ENCODE peak calls at places on chromosomes 2 and 18, in eight cellular contexts. One of them, this sample, is unnamed. For H3K4me1, the result is how much of the 10 kb centered on the place peaks cover.

GRCh38 chr2:104745856-104746255 is 108.1 kb upstream of the POU3F3 start:
- DNase-seq in right cardiac atrium: no peak
- DNase-seq in kidney: no peak
- DNase-seq in hepatocyte: no peak
- DNase-seq in heart right ventricle: no peak
- DNase-seq in uterus: no peak
- DNase-seq in naive thymus-derived CD4-positive, alpha-beta T cell: no peak
- DNase-seq in fibroblast of lung: no peak
- DNase-seq in this sample: no peak

GRCh38 chr2:105005601-105006000 is 32.3 kb upstream of the MRPS9 start:
- DNase-seq in right cardiac atrium: no peak
- DNase-seq in kidney: no peak
- DNase-seq in hepatocyte: peak
- DNase-seq in heart right ventricle: no peak
- DNase-seq in uterus: no peak
- DNase-seq in naive thymus-derived CD4-positive, alpha-beta T cell: no peak
- DNase-seq in fibroblast of lung: peak
- DNase-seq in this sample: no peak

GRCh38 chr2:233477548-233478433 is 88.8 kb downstream of the USP40 start:
- DNase-seq in right cardiac atrium: no peak
- DNase-seq in kidney: no peak
- DNase-seq in hepatocyte: no peak
- DNase-seq in heart right ventricle: no peak
- DNase-seq in uterus: no peak
- DNase-seq in naive thymus-derived CD4-positive, alpha-beta T cell: no peak
- DNase-seq in fibroblast of lung: no peak
- DNase-seq in this sample: no peak

GRCh38 chr2:146987996-146988395 is 856.8 kb upstream of the ACVR2A start:
- DNase-seq in right cardiac atrium: no peak
- DNase-seq in kidney: no peak
- DNase-seq in hepatocyte: no peak
- DNase-seq in heart right ventricle: no peak
- DNase-seq in uterus: no peak
- DNase-seq in naive thymus-derived CD4-positive, alpha-beta T cell: no peak
- DNase-seq in fibroblast of lung: no peak
- DNase-seq in this sample: no peak

GRCh38 chr2:36466135-36466534 is 110.6 kb downstream of the CRIM1 start:
- DNase-seq in right cardiac atrium: no peak
- DNase-seq in kidney: no peak
- DNase-seq in hepatocyte: no peak
- DNase-seq in heart right ventricle: no peak
- DNase-seq in uterus: no peak
- DNase-seq in naive thymus-derived CD4-positive, alpha-beta T cell: no peak
- DNase-seq in fibroblast of lung: no peak
- DNase-seq in this sample: no peak

GRCh38 chr2:127084611-127085031 is 22.3 kb downstream of the BIN1 start:
- DNase-seq in right cardiac atrium: no peak
- DNase-seq in kidney: no peak
- DNase-seq in hepatocyte: peak
- DNase-seq in heart right ventricle: no peak
- DNase-seq in uterus: no peak
- DNase-seq in naive thymus-derived CD4-positive, alpha-beta T cell: no peak
- DNase-seq in fibroblast of lung: no peak
- DNase-seq in this sample: no peak

GRCh38 chr2:150477347-150477746 is 10.1 kb downstream of the RND3 start:
- DNase-seq in right cardiac atrium: no peak
- DNase-seq in kidney: peak
- DNase-seq in hepatocyte: peak
- DNase-seq in heart right ventricle: no peak
- DNase-seq in uterus: no peak
- DNase-seq in naive thymus-derived CD4-positive, alpha-beta T cell: no peak
- DNase-seq in fibroblast of lung: peak
- DNase-seq in this sample: peak

GRCh38 chr2:44578401-44579135 is 216.8 kb downstream of the CAMKMT start:
- DNase-seq in right cardiac atrium: no peak
- DNase-seq in kidney: no peak
- DNase-seq in hepatocyte: no peak
- DNase-seq in heart right ventricle: no peak
- DNase-seq in uterus: no peak
- DNase-seq in naive thymus-derived CD4-positive, alpha-beta T cell: no peak
- DNase-seq in fibroblast of lung: peak
- DNase-seq in this sample: no peak

GRCh38 chr2:177669625-177670330 is 277.2 kb downstream of the AGPS start:
- DNase-seq in right cardiac atrium: no peak
- DNase-seq in kidney: no peak
- DNase-seq in hepatocyte: no peak
- DNase-seq in heart right ventricle: no peak
- DNase-seq in uterus: no peak
- DNase-seq in naive thymus-derived CD4-positive, alpha-beta T cell: no peak
- DNase-seq in fibroblast of lung: no peak
- DNase-seq in this sample: no peak

DNA sequence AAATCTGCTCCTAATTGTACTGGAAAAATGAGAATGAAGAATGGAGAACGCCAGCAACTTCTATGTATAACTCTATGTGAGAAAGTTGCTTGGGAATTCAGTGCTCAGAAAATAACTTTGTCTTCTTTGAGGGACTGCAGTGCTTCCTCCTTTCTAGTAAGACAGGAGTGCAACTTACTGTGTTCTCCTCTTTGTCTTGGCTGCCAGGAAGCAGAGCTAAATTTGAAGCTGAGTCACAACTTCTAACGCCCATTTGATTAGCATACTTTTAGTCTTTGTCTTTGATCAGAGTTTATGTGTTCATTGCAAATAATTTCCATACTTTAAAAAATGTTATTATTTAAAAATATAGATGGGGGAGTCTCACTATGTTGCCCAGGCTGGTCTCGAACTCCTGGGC is 6.6 kb downstream of the ARHGAP25 start:
- DNase-seq in right cardiac atrium: no peak
- DNase-seq in kidney: no peak
- DNase-seq in hepatocyte: no peak
- DNase-seq in heart right ventricle: no peak
- DNase-seq in uterus: no peak
- DNase-seq in naive thymus-derived CD4-positive, alpha-beta T cell: no peak
- DNase-seq in fibroblast of lung: no peak
- DNase-seq in this sample: no peak
- H3K4me3 ChIP-seq in right cardiac atrium: no peak
- H3K4me3 ChIP-seq in kidney: no peak
- H3K4me3 ChIP-seq in hepatocyte: no peak
- H3K4me3 ChIP-seq in heart right ventricle: no peak
- H3K4me3 ChIP-seq in uterus: no peak
- H3K4me3 ChIP-seq in naive thymus-derived CD4-positive, alpha-beta T cell: peak
- H3K4me3 ChIP-seq in fibroblast of lung: no peak
- H3K4me3 ChIP-seq in this sample: no peak

GRCh38 chr2:118051956-118052355 is 36.3 kb upstream of the INSIG2 start:
- DNase-seq in right cardiac atrium: no peak
- DNase-seq in kidney: no peak
- DNase-seq in hepatocyte: no peak
- DNase-seq in heart right ventricle: no peak
- DNase-seq in uterus: no peak
- DNase-seq in naive thymus-derived CD4-positive, alpha-beta T cell: no peak
- DNase-seq in fibroblast of lung: no peak
- DNase-seq in this sample: no peak
- H3K4me1 ChIP-seq in right cardiac atrium: under half
- H3K4me1 ChIP-seq in kidney: under half
- H3K4me1 ChIP-seq in hepatocyte: under half
- H3K4me1 ChIP-seq in heart right ventricle: under half
- H3K4me1 ChIP-seq in uterus: under half
- H3K4me1 ChIP-seq in naive thymus-derived CD4-positive, alpha-beta T cell: under half
- H3K4me1 ChIP-seq in fibroblast of lung: under half
- H3K4me1 ChIP-seq in this sample: under half

DNA sequence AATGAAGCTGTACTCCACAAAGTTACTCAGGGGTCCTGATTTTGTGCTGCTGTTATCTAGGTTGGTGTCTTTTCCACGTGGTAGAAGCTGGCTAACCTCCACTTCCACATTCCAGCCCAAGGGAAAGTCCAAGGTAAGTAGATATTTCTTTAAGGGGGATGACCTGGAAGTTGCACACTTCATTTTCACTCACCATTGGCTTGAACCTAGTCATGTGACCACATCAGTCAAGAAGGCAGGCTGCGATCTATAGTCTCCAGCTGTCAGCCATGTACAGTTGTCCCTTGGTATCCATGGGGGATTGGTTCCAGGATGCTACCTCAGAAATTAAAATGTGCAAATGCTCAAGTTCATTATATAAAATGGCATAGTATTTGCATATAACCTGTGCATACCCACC is 31.9 kb upstream of the TGIF1 start:
- DNase-seq in right cardiac atrium: no peak
- DNase-seq in kidney: no peak
- DNase-seq in hepatocyte: no peak
- DNase-seq in heart right ventricle: no peak
- DNase-seq in uterus: no peak
- DNase-seq in naive thymus-derived CD4-positive, alpha-beta T cell: no peak
- DNase-seq in fibroblast of lung: no peak
- DNase-seq in this sample: no peak
- H3K4me3 ChIP-seq in right cardiac atrium: no peak
- H3K4me3 ChIP-seq in kidney: no peak
- H3K4me3 ChIP-seq in hepatocyte: no peak
- H3K4me3 ChIP-seq in heart right ventricle: no peak
- H3K4me3 ChIP-seq in uterus: no peak
- H3K4me3 ChIP-seq in naive thymus-derived CD4-positive, alpha-beta T cell: no peak
- H3K4me3 ChIP-seq in fibroblast of lung: no peak
- H3K4me3 ChIP-seq in this sample: no peak

GRCh38 chr2:72962911-72963310 is 45.6 kb downstream of the EMX1 start:
- DNase-seq in right cardiac atrium: no peak
- DNase-seq in kidney: no peak
- DNase-seq in hepatocyte: no peak
- DNase-seq in heart right ventricle: no peak
- DNase-seq in uterus: no peak
- DNase-seq in naive thymus-derived CD4-positive, alpha-beta T cell: no peak
- DNase-seq in fibroblast of lung: no peak
- DNase-seq in this sample: no peak

GRCh38 chr2:72964146-72964525 is 46.8 kb downstream of the EMX1 start:
- DNase-seq in right cardiac atrium: no peak
- DNase-seq in kidney: no peak
- DNase-seq in hepatocyte: no peak
- DNase-seq in heart right ventricle: no peak
- DNase-seq in uterus: no peak
- DNase-seq in naive thymus-derived CD4-positive, alpha-beta T cell: no peak
- DNase-seq in fibroblast of lung: no peak
- DNase-seq in this sample: no peak

GRCh38 chr2:72965770-72966430 is 48.6 kb downstream of the EMX1 start:
- DNase-seq in right cardiac atrium: no peak
- DNase-seq in kidney: peak
- DNase-seq in hepatocyte: peak
- DNase-seq in heart right ventricle: no peak
- DNase-seq in uterus: no peak
- DNase-seq in naive thymus-derived CD4-positive, alpha-beta T cell: no peak
- DNase-seq in fibroblast of lung: no peak
- DNase-seq in this sample: no peak

GRCh38 chr2:72963423-72964145 is 46.3 kb downstream of the EMX1 start:
- DNase-seq in right cardiac atrium: no peak
- DNase-seq in kidney: peak
- DNase-seq in hepatocyte: peak
- DNase-seq in heart right ventricle: no peak
- DNase-seq in uterus: no peak
- DNase-seq in naive thymus-derived CD4-positive, alpha-beta T cell: no peak
- DNase-seq in fibroblast of lung: no peak
- DNase-seq in this sample: no peak

DNA sequence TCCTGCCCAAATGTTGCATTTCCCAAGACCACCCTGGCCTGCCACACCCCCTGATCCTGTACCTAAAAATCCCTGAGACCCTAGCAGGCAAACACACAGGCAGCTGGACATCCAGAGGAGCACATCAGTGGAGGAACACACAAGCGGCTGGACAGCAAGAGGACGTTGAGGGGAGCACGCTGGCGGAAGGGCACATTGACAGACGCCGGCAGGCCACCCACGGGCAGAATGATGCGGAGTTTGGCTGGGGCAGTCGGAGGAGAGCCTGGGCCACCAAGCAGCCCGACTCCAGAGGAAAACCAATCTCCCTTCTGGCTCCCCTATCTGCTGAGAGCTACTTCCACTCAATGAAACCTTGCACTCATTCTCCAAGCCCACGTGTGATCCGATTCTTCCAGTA is 47.7 kb downstream of the EMX1 start:
- DNase-seq in right cardiac atrium: no peak
- DNase-seq in kidney: peak
- DNase-seq in hepatocyte: no peak
- DNase-seq in heart right ventricle: no peak
- DNase-seq in uterus: no peak
- DNase-seq in naive thymus-derived CD4-positive, alpha-beta T cell: no peak
- DNase-seq in fibroblast of lung: no peak
- DNase-seq in this sample: no peak
- H3K4me1 ChIP-seq in right cardiac atrium: under half
- H3K4me1 ChIP-seq in kidney: under half
- H3K4me1 ChIP-seq in hepatocyte: under half
- H3K4me1 ChIP-seq in heart right ventricle: under half
- H3K4me1 ChIP-seq in uterus: under half
- H3K4me1 ChIP-seq in naive thymus-derived CD4-positive, alpha-beta T cell: under half
- H3K4me1 ChIP-seq in fibroblast of lung: under half
- H3K4me1 ChIP-seq in this sample: under half

GRCh38 chr2:189662674-189663226 is 1.5 kb downstream of the ASNSD1 start:
- DNase-seq in right cardiac atrium: no peak
- DNase-seq in kidney: no peak
- DNase-seq in hepatocyte: no peak
- DNase-seq in heart right ventricle: no peak
- DNase-seq in uterus: no peak
- DNase-seq in naive thymus-derived CD4-positive, alpha-beta T cell: no peak
- DNase-seq in fibroblast of lung: no peak
- DNase-seq in this sample: no peak
- H3K4me3 ChIP-seq in right cardiac atrium: peak
- H3K4me3 ChIP-seq in kidney: peak
- H3K4me3 ChIP-seq in hepatocyte: no peak
- H3K4me3 ChIP-seq in heart right ventricle: no peak
- H3K4me3 ChIP-seq in uterus: peak
- H3K4me3 ChIP-seq in naive thymus-derived CD4-positive, alpha-beta T cell: peak
- H3K4me3 ChIP-seq in fibroblast of lung: peak
- H3K4me3 ChIP-seq in this sample: peak